ENCODE peak calls at places on chromosome 20, in eight cellular contexts. One of them, this sample, is unnamed.

GRCh38 chr20:62200491-62201172 is 17.8 kb downstream of the MTG2 start:
- DNase-seq in DND-41: no peak
- DNase-seq in endothelial cell: no peak
- DNase-seq in posterior vena cava: peak
- DNase-seq in hepatocyte: no peak
- DNase-seq in H54: no peak
- DNase-seq in activated CD4-positive, alpha-beta T cell treated with anti-CD3 and anti-CD28 coated beads, Interleukin-2, amount 10 ng/mL, durations not matched to agents 24 days and 14 days: no peak
- DNase-seq in HCEC 1CT: no peak
- DNase-seq in this sample: no peak

GRCh38 chr20:3248993-3249347 is 10.0 kb upstream of the SLC4A11 start:
- DNase-seq in DND-41: no peak
- DNase-seq in endothelial cell: no peak
- DNase-seq in posterior vena cava: no peak
- DNase-seq in hepatocyte: no peak
- DNase-seq in H54: no peak
- DNase-seq in activated CD4-positive, alpha-beta T cell treated with anti-CD3 and anti-CD28 coated beads, Interleukin-2, amount 10 ng/mL, durations not matched to agents 24 days and 14 days: no peak
- DNase-seq in HCEC 1CT: no peak
- DNase-seq in this sample: no peak

GRCh38 chr20:11581271-11581670 is 336.4 kb upstream of the BTBD3 start:
- DNase-seq in DND-41: no peak
- DNase-seq in endothelial cell: no peak
- DNase-seq in posterior vena cava: no peak
- DNase-seq in hepatocyte: no peak
- DNase-seq in H54: no peak
- DNase-seq in activated CD4-positive, alpha-beta T cell treated with anti-CD3 and anti-CD28 coated beads, Interleukin-2, amount 10 ng/mL, durations not matched to agents 24 days and 14 days: no peak
- DNase-seq in HCEC 1CT: no peak
- DNase-seq in this sample: peak

GRCh38 chr20:55584964-55585363 is 420.4 kb downstream of the CBLN4 start:
- DNase-seq in DND-41: no peak
- DNase-seq in endothelial cell: no peak
- DNase-seq in posterior vena cava: no peak
- DNase-seq in hepatocyte: no peak
- DNase-seq in H54: no peak
- DNase-seq in activated CD4-positive, alpha-beta T cell treated with anti-CD3 and anti-CD28 coated beads, Interleukin-2, amount 10 ng/mL, durations not matched to agents 24 days and 14 days: no peak
- DNase-seq in HCEC 1CT: no peak
- DNase-seq in this sample: no peak

GRCh38 chr20:47205577-47206123 is 150.8 kb downstream of the ZMYND8 start:
- DNase-seq in DND-41: no peak
- DNase-seq in endothelial cell: peak
- DNase-seq in posterior vena cava: no peak
- DNase-seq in hepatocyte: peak
- DNase-seq in H54: peak
- DNase-seq in activated CD4-positive, alpha-beta T cell treated with anti-CD3 and anti-CD28 coated beads, Interleukin-2, amount 10 ng/mL, durations not matched to agents 24 days and 14 days: peak
- DNase-seq in HCEC 1CT: peak
- DNase-seq in this sample: peak

GRCh38 chr20:24340933-24341332 is 128.5 kb upstream of the SYNDIG1 start:
- DNase-seq in DND-41: no peak
- DNase-seq in endothelial cell: no peak
- DNase-seq in posterior vena cava: no peak
- DNase-seq in hepatocyte: no peak
- DNase-seq in H54: no peak
- DNase-seq in activated CD4-positive, alpha-beta T cell treated with anti-CD3 and anti-CD28 coated beads, Interleukin-2, amount 10 ng/mL, durations not matched to agents 24 days and 14 days: no peak
- DNase-seq in HCEC 1CT: no peak
- DNase-seq in this sample: no peak

GRCh38 chr20:9024996-9025395 is 43.9 kb upstream of the PLCB4 start:
- DNase-seq in DND-41: no peak
- DNase-seq in endothelial cell: no peak
- DNase-seq in posterior vena cava: no peak
- DNase-seq in hepatocyte: no peak
- DNase-seq in H54: no peak
- DNase-seq in activated CD4-positive, alpha-beta T cell treated with anti-CD3 and anti-CD28 coated beads, Interleukin-2, amount 10 ng/mL, durations not matched to agents 24 days and 14 days: no peak
- DNase-seq in HCEC 1CT: no peak
- DNase-seq in this sample: no peak

GRCh38 chr20:31719644-31720485 is 2.8 kb downstream of the BCL2L1 start:
- DNase-seq in DND-41: peak
- DNase-seq in endothelial cell: no peak
- DNase-seq in posterior vena cava: no peak
- DNase-seq in hepatocyte: peak
- DNase-seq in H54: peak
- DNase-seq in activated CD4-positive, alpha-beta T cell treated with anti-CD3 and anti-CD28 coated beads, Interleukin-2, amount 10 ng/mL, durations not matched to agents 24 days and 14 days: peak
- DNase-seq in HCEC 1CT: peak
- DNase-seq in this sample: no peak

GRCh38 chr20:14561733-14562132 is 224.3 kb upstream of the FLRT3 start:
- DNase-seq in DND-41: no peak
- DNase-seq in endothelial cell: no peak
- DNase-seq in posterior vena cava: no peak
- DNase-seq in hepatocyte: no peak
- DNase-seq in H54: no peak
- DNase-seq in activated CD4-positive, alpha-beta T cell treated with anti-CD3 and anti-CD28 coated beads, Interleukin-2, amount 10 ng/mL, durations not matched to agents 24 days and 14 days: no peak
- DNase-seq in HCEC 1CT: peak
- DNase-seq in this sample: no peak

GRCh38 chr20:475463-476357 is 13.4 kb upstream of the TBC1D20 start:
- DNase-seq in DND-41: no peak
- DNase-seq in endothelial cell: no peak
- DNase-seq in posterior vena cava: no peak
- DNase-seq in hepatocyte: no peak
- DNase-seq in H54: no peak
- DNase-seq in activated CD4-positive, alpha-beta T cell treated with anti-CD3 and anti-CD28 coated beads, Interleukin-2, amount 10 ng/mL, durations not matched to agents 24 days and 14 days: no peak
- DNase-seq in HCEC 1CT: no peak
- DNase-seq in this sample: no peak

This sample was measured in OCI-M1.